ENCODE peak calls at places on chromosomes 1 and 21, in seven cellular contexts. T is prostate gland, X is NCI-H1417, J is GM18507, Y is H7, F is activated T-cell treated with anti-CD3 and anti-CD28 coated beads for 4 hours, N is DMS153. O is an unnamed sample.

GRCh38 chr1:226353698-226354525 is 44.9 kb upstream of the LIN9 start:
- DNase-seq in T (no peak), X (no peak), J (no peak), Y (no peak), F (no peak), N (no peak), O (no peak)

GRCh38 chr1:37473431-37474050 is 839 bp upstream of the ZC3H12A start:
- DNase-seq in T (no peak), X (no peak), J (no peak), Y (peak), F (no peak), N (no peak), O (peak)

GRCh38 chr1:95627244-95627643 is 393.2 kb downstream of the RWDD3 start:
- DNase-seq in T (no peak), X (no peak), J (no peak), Y (no peak), F (no peak), N (no peak), O (no peak)

GRCh38 chr1:165512817-165513216 is 31.0 kb upstream of the LRRC52 start:
- DNase-seq in T (no peak), X (no peak), J (no peak), Y (no peak), F (no peak), N (no peak), O (peak)

GRCh38 chr1:59020151-59020997 is 236.5 kb upstream of the JUN start:
- DNase-seq in T (peak), X (no peak), J (peak), Y (no peak), F (peak), N (no peak), O (no peak)

GRCh38 chr1:190172636-190173410 is 304.8 kb downstream of the BRINP3 start:
- DNase-seq in T (no peak), X (no peak), J (no peak), Y (no peak), F (no peak), N (no peak), O (no peak)

GRCh38 chr1:153977250-153978240 is at the start of gene JTB:
- DNase-seq in T (peak), X (peak), J (peak), Y (peak), F (peak), N (peak), O (peak)

GRCh38 chr1:18166929-18167328 is 59.3 kb downstream of the IGSF21 start:
- DNase-seq in T (no peak), X (peak), J (no peak), Y (no peak), F (no peak), N (no peak), O (no peak)

GRCh38 chr1:27872802-27873665 is 690 bp downstream of the THEMIS2 start:
- DNase-seq in T (no peak), X (no peak), J (no peak), Y (peak), F (peak), N (no peak), O (no peak)

GRCh38 chr1:228273720-228274451 is 66.0 kb downstream of the OBSCN start:
- DNase-seq in T (no peak), X (no peak), J (no peak), Y (peak), F (no peak), N (no peak), O (no peak)

GRCh38 chr21:39713905-39714304 is 31.1 kb upstream of the IGSF5 start:
- DNase-seq in T (no peak), X (no peak), J (no peak), Y (no peak), F (no peak), N (no peak), O (no peak)

GRCh38 chr21:42733874-42734273 is 80.5 kb downstream of the PDE9A start:
- DNase-seq in T (no peak), X (no peak), J (no peak), Y (no peak), F (no peak), N (no peak), O (no peak)

GRCh38 chr1:19006837-19007271 is 50.4 kb upstream of the IFFO2 start:
- DNase-seq in T (no peak), X (no peak), J (no peak), Y (no peak), F (no peak), N (no peak), O (no peak)

GRCh38 chr1:163174524-163175437 is 27.9 kb downstream of the RGS5 start:
- DNase-seq in T (peak), X (peak), J (peak), Y (peak), F (peak), N (peak), O (peak)

GRCh38 chr1:925532-926421 is 2.1 kb downstream of the SAMD11 start:
- DNase-seq in T (no peak), X (no peak), J (no peak), Y (peak), F (no peak), N (no peak), O (peak)

GRCh38 chr1:224506141-224506814 is 71.7 kb upstream of the WDR26 start:
- DNase-seq in T (peak), X (no peak), J (no peak), Y (peak), F (no peak), N (no peak), O (no peak)

GRCh38 chr1:19339199-19339861 is 27.2 kb downstream of the SLC66A1 start:
- DNase-seq in T (no peak), X (no peak), J (no peak), Y (peak), F (no peak), N (no peak), O (no peak)

GRCh38 chr1:245444971-245445370 is 290.2 kb downstream of the KIF26B start:
- DNase-seq in T (no peak), X (no peak), J (no peak), Y (no peak), F (no peak), N (no peak), O (no peak)

GRCh38 chr21:31182231-31183129 is 144.2 kb upstream of the KRTAP19-8 start:
- DNase-seq in T (no peak), X (no peak), J (no peak), Y (no peak), F (no peak), N (no peak), O (no peak)

GRCh38 chr1:160377585-160378206 is 10.8 kb downstream of the NHLH1 start:
- DNase-seq in T (no peak), X (no peak), J (no peak), Y (no peak), F (no peak), N (no peak), O (no peak)

GRCh38 chr1:58764294-58764978 is 19.4 kb downstream of the JUN start:
- DNase-seq in T (no peak), X (peak), J (no peak), Y (no peak), F (no peak), N (no peak), O (no peak)

O was measured in WERI-Rb-1.